ENCODE peak calls at places on chromosomes 12 and 14, in six cellular contexts. F is germinal center; Q is T follicular helper cell; J is B cell; L is renal cortical epithelial cell; R is stimulated activated CD4-positive, alpha-beta T cell treated with anti-CD3 and anti-CD28 coated beads, Interleukin-12 subunit alpha, Interleukin-12 subunit beta, amount 100 ng/mL, for 4 hours. Z is an unnamed sample.

GRCh38 chr12:92085483-92086040 is 60.1 kb downstream of the BTG1 start:
- DNase-seq in R (no peak), L (no peak), J (no peak), Q (no peak), F (no peak), Z (no peak)

GRCh38 chr12:110513842-110514241 is 11.7 kb downstream of the RAD9B start:
- DNase-seq in Q (no peak), L (no peak), R (no peak), F (no peak), J (no peak), Z (no peak)

GRCh38 chr14:60563113-60563512 is 54.2 kb downstream of the SIX6 start:
- DNase-seq in J (no peak), F (no peak), R (no peak), L (peak; percentile 22), Q (no peak), Z (no peak)

GRCh38 chr12:29569392-29569791 is 71.9 kb upstream of the OVCH1 start:
- DNase-seq in J (no peak), F (no peak), L (no peak), R (no peak), Q (no peak), Z (no peak)

GRCh38 chr12:93415723-93416464 is 25.9 kb downstream of the UBE2N start:
- DNase-seq in Q (no peak), F (no peak), J (no peak), L (peak; percentile 35), R (no peak), Z (no peak)

GRCh38 chr14:70378687-70379086 is 19.2 kb upstream of the COX16 start:
- DNase-seq in F (no peak), J (no peak), R (no peak), Q (no peak), L (no peak), Z (no peak)

GRCh38 chr14:55581011-55581806 is 1.2 kb downstream of the KTN1 start:
- DNase-seq in F (peak; percentile 30), J (peak; percentile 41), L (peak; percentile 45), Q (peak; percentile 17), R (peak; percentile 20), Z (peak; percentile 25)

GRCh38 chr12:121976950-121977349 is 44.7 kb upstream of the BCL7A start:
- DNase-seq in R (no peak), Q (no peak), F (no peak), J (no peak), L (no peak), Z (no peak)

GRCh38 chr12:92509156-92509758 is 193.5 kb upstream of the PLEKHG7 start:
- DNase-seq in L (no peak), J (no peak), R (no peak), F (no peak), Q (no peak), Z (no peak)

GRCh38 chr14:94050231-94050880 is 24.2 kb downstream of the OTUB2 start:
- DNase-seq in J (no peak), R (no peak), F (no peak), Q (no peak), L (peak; percentile 74), Z (no peak)

GRCh38 chr12:131103614-131104463 is 150.1 kb downstream of the ADGRD1 start:
- DNase-seq in J (no peak), R (no peak), L (no peak), Q (no peak), F (no peak), Z (no peak)

GRCh38 chr12:68375701-68376469 is 43.7 kb upstream of the MDM1 start:
- DNase-seq in F (no peak), L (no peak), Q (no peak), R (no peak), J (no peak), Z (no peak)

GRCh38 chr14:78446807-78447206 is 276.6 kb downstream of the NRXN3 start:
- DNase-seq in R (no peak), Q (no peak), L (peak; percentile 25), J (no peak), F (no peak), Z (no peak)

GRCh38 chr14:73203527-73203926 is 33.8 kb upstream of the PAPLN start:
- DNase-seq in R (no peak), F (no peak), L (no peak), J (no peak), Q (no peak), Z (no peak)

GRCh38 chr12:93738199-93739058 is 61.3 kb downstream of the CRADD start:
- DNase-seq in Q (no peak), J (no peak), F (no peak), R (no peak), L (no peak), Z (no peak)

GRCh38 chr12:6065872-6066217 is 58.6 kb downstream of the VWF start:
- DNase-seq in L (no peak), J (no peak), F (no peak), R (no peak), Q (no peak), Z (no peak)

GRCh38 chr12:9870311-9870866 is 1.2 kb upstream of the CLEC2B start:
- DNase-seq in J (no peak), F (no peak), L (no peak), R (no peak), Q (no peak), Z (no peak)

GRCh38 chr12:72201457-72201856 is 70.7 kb upstream of the TRHDE start:
- DNase-seq in F (no peak), L (no peak), J (no peak), Q (no peak), R (no peak), Z (no peak)

GRCh38 chr14:68571073-68571703 is 221.7 kb downstream of the ZFP36L1 start:
- DNase-seq in R (no peak), Q (no peak), L (no peak), J (no peak), F (no peak), Z (no peak)